ENCODE peak calls at places on chromosomes 5 and 9, in five cellular contexts. Z, D, G, J and H are unnamed samples.

GRCh38 chr9:137423001-137423809 is at the start of the genes EXD3 and NOXA1:
- DNase-seq in G (peak; percentile 96), D (peak; percentile 98), J (peak; percentile 86), Z (peak; percentile 97), H (peak; percentile 95)

GRCh38 chr9:89359018-89359417 is 40.7 kb downstream of the SECISBP2 start:
- DNase-seq in G (no peak), D (no peak), Z (no peak), J (no peak), H (no peak)

GRCh38 chr9:32350682-32351081 is 33.8 kb upstream of the ACO1 start:
- DNase-seq in G (peak; percentile 42), J (peak; percentile 28), D (peak; percentile 11), Z (no peak), H (no peak)

GRCh38 chr9:93100265-93100636 is 4.2 kb downstream of the CARD19 start:
- DNase-seq in D (no peak), J (no peak), G (no peak), Z (no peak), H (peak; percentile 1)

GRCh38 chr5:136089804-136090203 is 42.8 kb upstream of the SMAD5 start:
- DNase-seq in Z (no peak), J (no peak), D (no peak), G (no peak), H (no peak)

GRCh38 chr5:20370061-20370460 is 382.1 kb upstream of the CDH18 start:
- DNase-seq in J (no peak), D (no peak), Z (no peak), G (no peak), H (no peak)

GRCh38 chr5:88829053-88829452 is 53.9 kb downstream of the MEF2C start:
- DNase-seq in D (no peak), J (no peak), G (no peak), Z (peak; percentile 68), H (no peak)

GRCh38 chr5:142978726-142979125 is 208.5 kb downstream of the ARHGAP26 start:
- DNase-seq in G (no peak), D (no peak), Z (no peak), J (no peak), H (no peak)

GRCh38 chr5:27598576-27598975 is 560.2 kb upstream of the CDH9 start:
- DNase-seq in D (no peak), J (peak; percentile 4), Z (no peak), G (no peak), H (no peak)

GRCh38 chr5:38832810-38833209 is 13.0 kb upstream of the OSMR start:
- DNase-seq in Z (no peak), J (no peak), G (no peak), D (no peak), H (no peak)

GRCh38 chr5:38835887-38836286 is 9.9 kb upstream of the OSMR start:
- DNase-seq in Z (no peak), G (no peak), J (peak; percentile 78), D (no peak), H (no peak)

GRCh38 chr5:38830521-38831051 is 15.2 kb upstream of the OSMR start:
- DNase-seq in G (no peak), J (peak; percentile 80), D (peak; percentile 72), Z (no peak), H (no peak)

GRCh38 chr5:38831117-38831516 is 14.7 kb upstream of the OSMR start:
- DNase-seq in Z (no peak), D (no peak), J (no peak), G (no peak), H (no peak)

GRCh38 chr5:38831909-38832308 is 13.9 kb upstream of the OSMR start:
- DNase-seq in J (peak; percentile 69), G (peak; percentile 66), D (no peak), Z (peak; percentile 47), H (peak; percentile 11)
- TF ChIP-seq CTCF in J (peak; percentile 64), G (peak; percentile 50), D (no peak), Z (peak; percentile 50), H (peak; percentile 57)

GRCh38 chr5:80686757-80687156 is 32.0 kb upstream of the DHFR start:
- DNase-seq in J (peak; percentile 28), Z (no peak), D (peak; percentile 16), G (peak; percentile 9), H (no peak)
- TF ChIP-seq CTCF in J (no peak), Z (no peak), D (peak; percentile 41), G (peak; percentile 44), H (peak; percentile 25)

GRCh38 chr5:123217183-123217582 is 128.1 kb downstream of the PRDM6 start:
- DNase-seq in J (no peak), G (no peak), Z (no peak), D (no peak), H (no peak)
- TF ChIP-seq CTCF in J (no peak), G (no peak), Z (no peak), D (no peak), H (no peak)

GRCh38 chr5:78515665-78516064 is 132.9 kb downstream of the LHFPL2 start:
- DNase-seq in D (no peak), G (no peak), Z (no peak), J (no peak), H (no peak)
- TF ChIP-seq CTCF in D (no peak), G (no peak), Z (no peak), J (no peak), H (no peak)

GRCh38 chr9:2821855-2822254 is 22.0 kb downstream of the PUM3 start:
- DNase-seq in J (no peak), Z (no peak), G (no peak), D (no peak), H (no peak)

GRCh38 chr9:2819165-2819564 is 24.7 kb downstream of the PUM3 start:
- DNase-seq in D (no peak), G (no peak), Z (no peak), J (no peak), H (no peak)

GRCh38 chr9:2824054-2824453 is 19.8 kb downstream of the PUM3 start:
- DNase-seq in Z (no peak), J (no peak), G (no peak), D (no peak), H (no peak)

GRCh38 chr9:2826291-2826690 is 17.6 kb downstream of the PUM3 start:
- DNase-seq in G (no peak), D (no peak), J (no peak), Z (no peak), H (no peak)

GRCh38 chr9:2824564-2824963 is 19.3 kb downstream of the PUM3 start:
- DNase-seq in D (no peak), J (no peak), G (peak; percentile 55), Z (no peak), H (peak; percentile 21)
- TF ChIP-seq CTCF in D (no peak), J (peak; percentile 14), G (peak; percentile 50), Z (no peak), H (no peak)

GRCh38 chr5:92309336-92309991 is 926.3 kb upstream of the ARRDC3 start:
- DNase-seq in Z (peak; percentile 6), J (peak; percentile 67), G (peak; percentile 48), D (peak; percentile 36), H (no peak)

GRCh38 chr5:92308679-92309078 is 925.6 kb upstream of the ARRDC3 start:
- DNase-seq in D (no peak), Z (no peak), J (peak; percentile 7), G (peak; percentile 4), H (no peak)

DNA sequence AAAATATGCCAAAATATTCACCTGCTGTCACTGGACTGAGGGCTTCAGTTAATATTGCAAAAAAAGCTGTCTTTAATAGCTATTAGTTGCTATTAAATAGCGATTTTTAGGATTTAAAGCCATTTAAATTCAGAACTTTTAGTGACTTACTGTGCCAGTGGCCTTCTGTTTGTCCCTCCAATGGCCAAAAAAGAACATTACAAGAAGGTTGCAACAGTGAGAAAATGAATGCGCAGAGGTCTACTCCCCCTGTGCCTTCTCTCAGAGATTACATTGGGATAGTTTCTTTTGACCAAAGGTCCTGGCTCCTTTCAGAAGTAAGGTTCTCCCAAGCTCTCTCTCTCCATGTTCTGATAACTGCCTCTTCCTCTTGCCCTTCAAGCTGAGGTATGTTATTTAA is 930.3 kb upstream of the ARRDC3 start:
- DNase-seq in Z (no peak), J (no peak), G (no peak), D (no peak), H (no peak)
- TF ChIP-seq CTCF in Z (no peak), J (no peak), G (no peak), D (no peak), H (no peak)

GRCh38 chr5:132788990-132789886 is 12.2 kb upstream of the SEPTIN8 start:
- DNase-seq in G (no peak), D (no peak), J (no peak), Z (no peak), H (no peak)

GRCh38 chr5:132787076-132787475 is 10.0 kb upstream of the SEPTIN8 start:
- DNase-seq in Z (no peak), G (no peak), J (peak; percentile 65), D (no peak), H (no peak)

GRCh38 chr5:132788508-132788907 is 11.5 kb upstream of the SEPTIN8 start:
- DNase-seq in J (no peak), D (no peak), G (no peak), Z (no peak), H (no peak)

GRCh38 chr5:132791026-132791425 is 14.0 kb upstream of the SEPTIN8 start:
- DNase-seq in D (no peak), Z (no peak), G (no peak), J (no peak), H (no peak)

DNA sequence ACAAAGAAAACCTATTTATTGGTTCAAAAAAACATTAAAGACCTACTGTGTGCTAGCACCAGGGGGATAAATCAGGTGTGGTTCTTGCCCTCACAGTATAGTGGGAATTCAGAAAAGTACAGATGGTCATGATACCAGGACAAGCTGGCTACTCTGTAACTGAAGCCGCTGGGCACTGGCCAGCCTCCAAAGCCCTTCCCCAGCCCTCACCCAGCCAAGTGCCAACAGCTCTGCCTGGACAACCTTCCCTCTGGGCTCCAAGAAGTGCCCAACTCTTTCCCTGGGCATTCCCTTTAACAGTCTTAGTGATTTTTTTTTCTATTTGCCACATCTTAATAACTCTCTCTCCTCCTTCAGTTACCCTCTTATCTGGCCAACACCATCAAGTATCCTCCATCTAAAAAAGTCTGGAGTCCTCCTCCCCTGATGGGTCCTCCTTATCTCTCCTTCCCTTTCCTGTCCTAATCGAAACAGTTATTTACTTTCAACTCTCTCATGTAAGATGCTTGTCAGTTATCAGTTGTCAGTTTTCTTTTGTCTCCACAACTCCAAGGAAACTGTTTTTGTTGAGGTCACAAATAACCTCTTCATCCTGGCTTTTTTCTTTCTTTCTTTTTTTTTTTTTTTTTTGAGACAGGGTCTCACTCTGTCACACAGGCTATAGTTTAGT is 13.3 kb upstream of the SEPTIN8 start:
- DNase-seq in J (no peak), G (no peak), Z (no peak), D (no peak), H (no peak)
- TF ChIP-seq CTCF in J (no peak), G (no peak), Z (no peak), D (no peak), H (no peak)

DNA sequence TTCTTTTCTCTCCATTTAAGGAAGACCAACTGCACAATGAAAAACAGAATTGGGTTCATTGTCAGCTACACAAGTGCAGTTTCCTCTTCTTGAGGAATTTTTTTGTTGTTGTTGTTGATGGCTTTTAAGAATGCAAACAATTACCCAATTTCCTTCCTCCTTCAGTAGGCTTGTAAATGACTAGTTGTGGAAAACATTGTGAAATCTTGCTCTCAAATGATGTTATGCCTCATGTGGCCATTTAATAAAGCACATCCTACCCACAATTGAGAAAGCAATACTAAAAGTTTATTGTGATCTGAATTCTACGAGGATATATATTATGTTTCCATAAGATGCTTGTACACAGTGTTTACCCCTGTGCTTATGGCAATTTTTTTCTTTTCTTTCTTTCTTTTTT is 171.6 kb downstream of the FAM174A start:
- DNase-seq in Z (peak; percentile 5), D (peak; percentile 18), J (peak; percentile 35), G (peak; percentile 29), H (no peak)
- TF ChIP-seq CTCF in Z (no peak), D (peak; percentile 46), J (peak; percentile 32), G (no peak), H (no peak)